ENCODE peak calls at places on chromosome 19, in six cellular contexts. X is activated CD4-positive, alpha-beta T cell treated with anti-CD3 and anti-CD28 coated beads, Interleukin-2, amount 50 U/mL, for 24 hours; C is left cardiac atrium; Q is stimulated activated CD4-positive, alpha-beta T cell treated with anti-CD3 and anti-CD28 coated beads, Interleukin-1b, Interleukin-23, amount 100 ng/mL, for 24 hours; H is epithelial cell of esophagus; Z is GM10248. U is an unnamed sample.

GRCh38 chr19:45276284-45276687 is 25.2 kb downstream of the MARK4 start:
- DNase-seq in X (no peak), C (no peak), Q (no peak), H (no peak), Z (no peak), U (no peak)

GRCh38 chr19:44903216-44903601 is 2.4 kb upstream of the APOE start:
- DNase-seq in X (no peak), C (no peak), Q (no peak), H (no peak), Z (no peak), U (no peak)

GRCh38 chr19:39405930-39406655 is 554 bp upstream of the ZFP36 start:
- DNase-seq in X (peak; percentile 65), C (no peak), Q (no peak), H (peak; percentile 65), Z (no peak), U (no peak)

GRCh38 chr19:40217921-40218890 is at the start of gene TTC9B:
- DNase-seq in X (no peak), C (no peak), Q (no peak), H (no peak), Z (peak; percentile 67), U (peak; percentile 39)

GRCh38 chr19:5292453-5292842 is 48.2 kb downstream of the PTPRS start:
- DNase-seq in X (no peak), C (no peak), Q (no peak), H (no peak), Z (no peak), U (no peak)

GRCh38 chr19:7748756-7749155 is 1.4 kb upstream of the CD209 start:
- DNase-seq in X (no peak), C (no peak), Q (no peak), H (peak; percentile 21), Z (no peak), U (no peak)

GRCh38 chr19:20470345-20471119 is 95.0 kb downstream of the ZNF737 start:
- DNase-seq in X (no peak), C (no peak), Q (no peak), H (no peak), Z (no peak), U (no peak)

GRCh38 chr19:58261600-58261967 is 17.2 kb upstream of the ZNF8 start:
- DNase-seq in X (no peak), C (no peak), Q (no peak), H (no peak), Z (no peak), U (no peak)

GRCh38 chr19:40807147-40808020 is 8.4 kb downstream of the EGLN2 start:
- DNase-seq in X (no peak), C (no peak), Q (no peak), H (peak; percentile 43), Z (no peak), U (no peak)

GRCh38 chr19:7251502-7251901 is 42.7 kb downstream of the INSR start:
- DNase-seq in X (no peak), C (no peak), Q (no peak), H (no peak), Z (no peak), U (no peak)

GRCh38 chr19:41705393-41706174 is 2.8 kb upstream of the CEACAM5 start:
- DNase-seq in X (no peak), C (no peak), Q (no peak), H (peak; percentile 39), Z (peak; percentile 40), U (no peak)

GRCh38 chr19:53466726-53467125 is 807 bp upstream of the ZNF813 start:
- DNase-seq in X (no peak), C (no peak), Q (no peak), H (no peak), Z (no peak), U (no peak)

GRCh38 chr19:14433454-14434156 is 499 bp downstream of the PKN1 start:
- DNase-seq in X (no peak), C (no peak), Q (no peak), H (no peak), Z (no peak), U (no peak)

GRCh38 chr19:9796113-9796773 is 22.6 kb downstream of the FBXL12 start:
- DNase-seq in X (peak; percentile 55), C (peak; percentile 82), Q (peak; percentile 50), H (peak; percentile 94), Z (peak; percentile 70), U (peak; percentile 33)

GRCh38 chr19:52600639-52601024 is 30.5 kb downstream of the ZNF701 start:
- DNase-seq in X (no peak), C (peak; percentile 36), Q (no peak), H (peak; percentile 3), Z (no peak), U (no peak)

GRCh38 chr19:18223860-18224524 is 2.2 kb downstream of the PDE4C start:
- DNase-seq in X (no peak), C (peak; percentile 50), Q (no peak), H (no peak), Z (peak; percentile 60), U (no peak)

GRCh38 chr19:45311640-45312039 is 11.0 kb downstream of the CKM start:
- DNase-seq in X (no peak), C (peak; percentile 44), Q (no peak), H (no peak), Z (no peak), U (no peak)

GRCh38 chr19:20179946-20180345 is 12.9 kb downstream of the ZNF486 start:
- DNase-seq in X (no peak), C (no peak), Q (no peak), H (peak; percentile 7), Z (no peak), U (no peak)

GRCh38 chr19:7636691-7637373 is at the start of gene STXBP2:
- DNase-seq in X (peak; percentile 92), C (peak; percentile 64), Q (peak; percentile 77), H (peak; percentile 84), Z (peak; percentile 99), U (peak; percentile 97)

GRCh38 chr19:30870861-30871260 is 478.4 kb downstream of the TSHZ3 start:
- DNase-seq in X (no peak), C (no peak), Q (no peak), H (peak; percentile 7), Z (no peak), U (no peak)

GRCh38 chr19:39304701-39305571 is 8.7 kb downstream of the IFNL1 start:
- DNase-seq in X (no peak), C (no peak), Q (no peak), H (no peak), Z (no peak), U (no peak)

GRCh38 chr19:44722131-44723121 is 23.5 kb downstream of the CEACAM16 start:
- DNase-seq in X (no peak), C (no peak), Q (no peak), H (no peak), Z (peak; percentile 57), U (peak; percentile 20)

GRCh38 chr19:3285647-3286176 is 61.3 kb downstream of the CELF5 start:
- DNase-seq in X (no peak), C (no peak), Q (peak; percentile 21), H (no peak), Z (peak; percentile 64), U (no peak)

GRCh38 chr19:14450168-14450874 is 17.2 kb downstream of the PKN1 start:
- DNase-seq in X (peak; percentile 44), C (peak; percentile 60), Q (no peak), H (no peak), Z (peak; percentile 73), U (no peak)

GRCh38 chr19:40266111-40266510 is 19.0 kb downstream of the AKT2 start:
- DNase-seq in X (no peak), C (peak; percentile 62), Q (no peak), H (no peak), Z (no peak), U (no peak)

GRCh38 chr19:43380008-43380407 is 26.5 kb downstream of the CD177 start:
- DNase-seq in X (no peak), C (no peak), Q (no peak), H (no peak), Z (no peak), U (no peak)

GRCh38 chr19:1287622-1288527 is 2.2 kb downstream of the EFNA2 start:
- DNase-seq in X (no peak), C (no peak), Q (no peak), H (no peak), Z (no peak), U (no peak)

GRCh38 chr19:47036233-47036651 is 12.2 kb downstream of the TMEM160 start:
- DNase-seq in X (no peak), C (no peak), Q (no peak), H (peak; percentile 39), Z (no peak), U (no peak)

GRCh38 chr19:28705008-28705407 is 507.9 kb downstream of the UQCRFS1 start:
- DNase-seq in X (no peak), C (no peak), Q (no peak), H (peak; percentile 65), Z (no peak), U (no peak)

GRCh38 chr19:27909185-27909840 is 1303.6 kb downstream of the UQCRFS1 start:
- DNase-seq in X (no peak), C (no peak), Q (no peak), H (no peak), Z (peak; percentile 4), U (no peak)

GRCh38 chr19:45569619-45570421 is 14.8 kb downstream of the OPA3 start:
- DNase-seq in X (peak; percentile 31), C (peak; percentile 41), Q (no peak), H (peak; percentile 54), Z (peak; percentile 66), U (no peak)